ENCODE peak calls at places on chromosomes 5 and 9, in eight cellular contexts. M is right atrium auricular region; K is astrocyte of the spinal cord; V is CD4-positive, alpha-beta T cell; E is type B pancreatic cell; C is neural crest cell; P is gastrocnemius medialis; H is tibial artery. R is an unnamed sample.

GRCh38 chr5:133662578-133662977 is 50.2 kb upstream of the FSTL4 start:
- DNase-seq in M (peak; percentile 21), K (no peak), V (no peak), E (no peak), C (no peak), P (no peak), H (no peak), R (no peak)

GRCh38 chr5:32949571-32949970 is 238.4 kb downstream of the NPR3 start:
- DNase-seq in M (no peak), K (no peak), V (no peak), E (no peak), C (no peak), P (no peak), H (no peak), R (no peak)

GRCh38 chr9:136048560-136049411 is 46.3 kb downstream of the NACC2 start:
- DNase-seq in M (peak; percentile 42), K (no peak), V (no peak), E (peak; percentile 69), C (no peak), P (no peak), H (no peak), R (no peak)

GRCh38 chr5:1975898-1976765 is 93.4 kb upstream of the IRX4 start:
- DNase-seq in M (no peak), K (no peak), V (no peak), E (no peak), C (no peak), P (no peak), H (no peak), R (no peak)

GRCh38 chr5:176379881-176380280 is 8.5 kb downstream of the NOP16 start:
- DNase-seq in M (no peak), K (no peak), V (no peak), E (no peak), C (no peak), P (no peak), H (no peak), R (no peak)

GRCh38 chr5:1325870-1326546 is 18.9 kb downstream of the CLPTM1L start:
- DNase-seq in M (no peak), K (no peak), V (no peak), E (peak; percentile 50), C (no peak), P (no peak), H (peak; percentile 16), R (no peak)

GRCh38 chr9:16540996-16541668 is 329.3 kb downstream of the BNC2 start:
- DNase-seq in M (no peak), K (peak; percentile 71), V (no peak), E (no peak), C (no peak), P (no peak), H (no peak), R (no peak)

GRCh38 chr9:117188394-117188793 is 226.5 kb downstream of the ASTN2 start:
- DNase-seq in M (no peak), K (no peak), V (no peak), E (no peak), C (no peak), P (no peak), H (no peak), R (no peak)

GRCh38 chr9:135342206-135343130 is 137.1 kb upstream of the PPP1R26 start:
- DNase-seq in M (no peak), K (no peak), V (no peak), E (no peak), C (no peak), P (no peak), H (no peak), R (no peak)

GRCh38 chr5:124060010-124060409 is 548.0 kb downstream of the CSNK1G3 start:
- DNase-seq in M (no peak), K (no peak), V (no peak), E (no peak), C (no peak), P (no peak), H (no peak), R (no peak)

GRCh38 chr5:103674321-103674720 is 111.7 kb upstream of the NUDT12 start:
- DNase-seq in M (no peak), K (peak; percentile 17), V (no peak), E (no peak), C (no peak), P (no peak), H (no peak), R (no peak)

GRCh38 chr9:41229408-41230401 is 40.6 kb upstream of the ZNG1F start:
- DNase-seq in M (no peak), K (peak; percentile 29), V (no peak), E (no peak), C (no peak), P (no peak), H (no peak), R (no peak)

GRCh38 chr9:87973791-87974292 is 491 bp downstream of the CDK20 start:
- DNase-seq in M (no peak), K (peak; percentile 3), V (no peak), E (no peak), C (no peak), P (no peak), H (no peak), R (no peak)

GRCh38 chr5:109177782-109178181 is 232.0 kb downstream of the PJA2 start:
- DNase-seq in M (no peak), K (no peak), V (no peak), E (no peak), C (no peak), P (no peak), H (no peak), R (no peak)

GRCh38 chr5:78621269-78621871 is 27.2 kb downstream of the LHFPL2 start:
- DNase-seq in M (no peak), K (peak; percentile 31), V (no peak), E (peak; percentile 22), C (no peak), P (no peak), H (no peak), R (no peak)

DNA sequence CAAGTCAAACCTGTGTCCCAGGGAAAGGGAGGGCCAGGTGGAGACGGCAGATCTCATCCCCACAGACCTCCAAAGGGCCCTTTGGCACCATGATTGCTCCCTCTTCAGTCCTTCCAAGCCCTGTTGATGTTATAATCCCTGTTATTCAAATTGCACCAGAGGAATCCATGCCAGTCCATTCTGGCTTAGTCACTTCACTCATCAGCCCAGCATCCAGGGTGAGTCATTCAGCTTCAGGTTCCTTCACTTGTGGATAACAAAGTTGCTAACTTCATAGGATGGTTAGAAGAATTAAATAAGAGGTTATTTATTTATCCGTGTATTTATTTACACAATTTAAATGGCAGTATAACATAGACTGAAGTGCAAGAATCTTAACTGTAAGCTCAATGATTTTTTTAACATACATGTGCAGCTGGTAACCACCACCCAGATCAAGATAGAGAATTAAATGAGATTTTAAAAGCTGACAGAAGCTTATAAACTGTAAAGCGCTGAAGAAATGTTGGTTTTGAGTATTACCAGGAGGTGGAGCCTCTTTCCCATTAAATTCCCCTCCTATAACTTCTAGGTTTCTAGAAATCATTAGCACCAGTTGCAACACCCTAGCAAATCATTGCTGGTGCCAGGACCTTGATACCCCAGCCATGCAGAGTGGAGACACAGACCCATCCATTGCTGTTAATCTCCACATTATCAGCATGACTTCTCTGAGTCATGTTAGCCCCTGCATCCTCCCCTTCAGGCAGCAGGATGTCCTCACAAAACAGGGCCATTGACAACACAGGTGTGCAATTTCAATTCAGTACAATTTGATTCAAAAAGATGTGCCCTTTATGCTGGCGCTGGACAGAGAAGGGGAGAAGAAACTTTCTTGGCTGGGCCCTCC is 77.4 kb downstream of the SEC61B start:
- DNase-seq in M (no peak), K (peak; percentile 49), V (no peak), E (no peak), C (no peak), P (peak; percentile 20), H (no peak), R (no peak)
- TF ChIP-seq CTCF in M (no peak), K (peak; percentile 8), V (no peak), E (peak; percentile 60), C (peak; percentile 43), P (no peak), H (no peak), R (no peak)

GRCh38 chr5:28014779-28015178 is 976.4 kb upstream of the CDH9 start:
- DNase-seq in M (no peak), K (no peak), V (no peak), E (no peak), C (no peak), P (no peak), H (no peak), R (no peak)
- TF ChIP-seq CTCF in M (no peak), K (peak; percentile 47), V (no peak), E (peak; percentile 63), C (peak; percentile 48), P (no peak), H (no peak), R (peak; percentile 49)

GRCh38 chr9:93266521-93267001 is 82.6 kb downstream of the WNK2 start:
- DNase-seq in M (peak; percentile 50), K (no peak), V (no peak), E (peak; percentile 51), C (no peak), P (no peak), H (peak; percentile 15), R (no peak)

GRCh38 chr9:93267091-93267541 is 83.2 kb downstream of the WNK2 start:
- DNase-seq in M (peak; percentile 52), K (no peak), V (no peak), E (peak; percentile 59), C (no peak), P (no peak), H (peak; percentile 18), R (no peak)

GRCh38 chr9:93265301-93265971 is 81.5 kb downstream of the WNK2 start:
- DNase-seq in M (peak; percentile 51), K (no peak), V (no peak), E (peak; percentile 51), C (no peak), P (no peak), H (peak; percentile 9), R (no peak)

GRCh38 chr9:93264338-93265125 is 80.6 kb downstream of the WNK2 start:
- DNase-seq in M (peak; percentile 52), K (no peak), V (no peak), E (no peak), C (no peak), P (no peak), H (peak; percentile 15), R (no peak)

GRCh38 chr9:93265972-93266371 is 82.0 kb downstream of the WNK2 start:
- DNase-seq in M (peak; percentile 40), K (no peak), V (no peak), E (no peak), C (no peak), P (no peak), H (peak; percentile 2), R (no peak)
- TF ChIP-seq CTCF in M (no peak), K (no peak), V (no peak), E (no peak), C (no peak), P (no peak), H (no peak), R (no peak)

DNA sequence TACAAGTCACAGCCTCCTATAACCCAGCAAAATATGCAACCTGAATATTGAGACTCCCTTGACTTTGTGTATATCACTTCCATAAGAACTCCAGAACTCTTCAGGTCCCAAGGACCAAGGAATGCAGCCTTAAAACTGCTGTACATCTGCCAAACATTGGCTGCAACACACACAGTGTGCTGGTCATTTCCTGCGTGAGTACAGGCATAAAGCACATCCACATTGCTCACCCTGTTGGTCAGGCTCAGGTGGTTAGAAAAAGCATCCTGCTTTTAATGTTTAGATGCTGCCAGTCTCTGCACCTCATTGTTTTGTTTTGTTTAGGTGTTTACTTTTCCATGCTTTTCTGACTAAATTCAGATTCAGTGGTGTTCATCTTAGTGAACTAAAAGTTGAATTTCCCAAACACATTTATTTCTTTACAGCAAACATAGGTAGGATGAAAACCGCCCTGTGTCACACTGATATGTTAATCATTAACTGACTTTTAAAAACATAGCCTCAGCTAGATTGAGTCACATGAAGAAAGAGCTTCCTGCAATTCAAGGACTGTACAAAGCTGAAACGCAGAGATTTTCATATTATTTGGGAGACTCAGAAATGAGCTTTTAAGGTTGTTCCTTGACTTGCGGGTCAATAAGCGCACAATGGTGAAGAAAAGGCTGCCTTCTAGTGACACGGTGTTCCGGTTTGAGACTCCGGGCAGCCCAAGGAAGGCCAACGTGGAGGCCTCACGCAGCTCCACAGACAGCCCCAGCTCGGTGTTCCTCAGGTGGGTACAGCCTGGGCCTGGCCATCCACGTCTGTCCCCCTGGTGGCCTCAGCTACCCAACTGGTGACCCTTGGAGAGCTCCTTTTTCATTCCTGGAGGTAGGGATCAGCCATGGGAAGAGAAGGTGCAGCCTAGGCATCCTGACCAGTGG is 52.2 kb upstream of the GRAMD2B start:
- DNase-seq in M (no peak), K (peak; percentile 56), V (no peak), E (no peak), C (no peak), P (no peak), H (no peak), R (no peak)
- TF ChIP-seq CTCF in M (no peak), K (no peak), V (no peak), E (no peak), C (peak; percentile 17), P (no peak), H (no peak), R (no peak)

R was measured in mesothelial cell of epicardium.